ENCODE peak calls at places on chromosome 10, in seven cellular contexts. V is IMR-90, B is mesendoderm, E is neuronal stem cell, U is H1, K is mesenchymal stem cell, P is trophoblast cell. A is an unnamed sample.

GRCh38 chr10:90969947-90970673 is 49.2 kb upstream of the ANKRD1 start:
- DNase-seq in V (peak; percentile 70), B (peak; percentile 75), E (no peak), U (no peak), K (peak; percentile 46), P (peak; percentile 29), A (no peak)

GRCh38 chr10:131280101-131280500 is 31.4 kb downstream of the TCERG1L start:
- DNase-seq in V (no peak), B (peak; percentile 100), E (no peak), U (no peak), K (no peak), P (no peak), A (no peak)

GRCh38 chr10:49367600-49367999 is 28.3 kb downstream of the DRGX start:
- DNase-seq in V (no peak), B (peak; percentile 76), E (no peak), U (no peak), K (no peak), P (no peak), A (peak; percentile 52)

GRCh38 chr10:88687853-88688467 is 18.1 kb upstream of the LIPK start:
- DNase-seq in V (peak; percentile 24), B (peak; percentile 24), E (no peak), U (no peak), K (peak; percentile 32), P (no peak), A (no peak)

GRCh38 chr10:122457934-122458333 is 3.4 kb upstream of the HTRA1 start:
- DNase-seq in V (no peak), B (no peak), E (no peak), U (no peak), K (no peak), P (no peak), A (no peak)

GRCh38 chr10:60167056-60167455 is 222.6 kb downstream of the ANK3 start:
- DNase-seq in V (no peak), B (no peak), E (no peak), U (no peak), K (no peak), P (no peak), A (no peak)

GRCh38 chr10:44886966-44887365 is 24.2 kb upstream of the TMEM72 start:
- DNase-seq in V (no peak), B (no peak), E (no peak), U (no peak), K (no peak), P (no peak), A (no peak)

GRCh38 chr10:93386496-93387369 is 95.4 kb downstream of the MYOF start:
- DNase-seq in V (no peak), B (no peak), E (no peak), U (no peak), K (peak; percentile 78), P (peak; percentile 21), A (no peak)

GRCh38 chr10:26310361-26310760 is 93.8 kb downstream of the GAD2 start:
- DNase-seq in V (no peak), B (no peak), E (no peak), U (no peak), K (no peak), P (no peak), A (no peak)

GRCh38 chr10:84542552-84542951 is 214.2 kb downstream of the CCSER2 start:
- DNase-seq in V (no peak), B (peak; percentile 43), E (no peak), U (no peak), K (no peak), P (no peak), A (no peak)

GRCh38 chr10:78913219-78914059 is 155.3 kb upstream of the ZMIZ1 start:
- DNase-seq in V (no peak), B (no peak), E (peak; percentile 73), U (peak; percentile 51), K (no peak), P (no peak), A (peak; percentile 68)

GRCh38 chr10:86523348-86523747 is 1.8 kb upstream of the WAPL start:
- DNase-seq in V (peak; percentile 22), B (peak; percentile 29), E (no peak), U (no peak), K (peak; percentile 50), P (no peak), A (no peak)

GRCh38 chr10:100043796-100044195 is 34.0 kb upstream of the DNMBP start:
- DNase-seq in V (peak; percentile 40), B (peak; percentile 31), E (no peak), U (no peak), K (peak; percentile 98), P (no peak), A (no peak)

GRCh38 chr10:14571866-14572507 is 202.7 kb downstream of the FAM107B start:
- DNase-seq in V (peak; percentile 59), B (no peak), E (no peak), U (no peak), K (peak; percentile 45), P (no peak), A (peak; percentile 23)

GRCh38 chr10:51786016-51786683 is 86.8 kb upstream of the CSTF2T start:
- DNase-seq in V (peak; percentile 9), B (peak; percentile 35), E (no peak), U (no peak), K (no peak), P (no peak), A (no peak)

GRCh38 chr10:48493083-48493871 is 111.6 kb downstream of the ARHGAP22 start:
- DNase-seq in V (no peak), B (no peak), E (no peak), U (no peak), K (no peak), P (no peak), A (peak; percentile 27)

GRCh38 chr10:101001225-101002035 is 1.8 kb downstream of the LZTS2 start:
- DNase-seq in V (peak; percentile 95), B (peak; percentile 73), E (no peak), U (no peak), K (peak; percentile 93), P (peak; percentile 26), A (no peak)

GRCh38 chr10:33347227-33347626 is 12.8 kb upstream of the NRP1 start:
- DNase-seq in V (peak; percentile 71), B (no peak), E (no peak), U (no peak), K (peak; percentile 33), P (no peak), A (no peak)

GRCh38 chr10:86020139-86020538 is 346.5 kb downstream of the GRID1 start:
- DNase-seq in V (no peak), B (no peak), E (no peak), U (no peak), K (no peak), P (no peak), A (no peak)

GRCh38 chr10:129085821-129086220 is 381.2 kb upstream of the MGMT start:
- DNase-seq in V (peak; percentile 23), B (no peak), E (no peak), U (no peak), K (no peak), P (no peak), A (no peak)

GRCh38 chr10:118036281-118036875 is 10.4 kb downstream of the RAB11FIP2 start:
- DNase-seq in V (no peak), B (no peak), E (no peak), U (no peak), K (no peak), P (no peak), A (no peak)

GRCh38 chr10:103939498-103939897 is 21.5 kb upstream of the STN1 start:
- DNase-seq in V (no peak), B (no peak), E (no peak), U (no peak), K (no peak), P (no peak), A (no peak)
- H3K18ac ChIP-seq in V (no peak overlapping the region), B (no peak overlapping the region), E (no peak overlapping the region), U (no peak overlapping the region), K (no peak overlapping the region), P (no peak overlapping the region), A (no peak overlapping the region)

GRCh38 chr10:5043716-5044115 is 40.1 kb upstream of the AKR1C2 start:
- DNase-seq in V (no peak), B (no peak), E (no peak), U (no peak), K (no peak), P (no peak), A (no peak)

GRCh38 chr10:5047912-5048628 is 44.4 kb upstream of the AKR1C2 start:
- DNase-seq in V (peak; percentile 37), B (no peak), E (no peak), U (no peak), K (no peak), P (no peak), A (no peak)

GRCh38 chr10:5042922-5043321 is 39.3 kb upstream of the AKR1C2 start:
- DNase-seq in V (no peak), B (no peak), E (no peak), U (no peak), K (no peak), P (no peak), A (no peak)

GRCh38 chr10:5046410-5046809 is 42.8 kb upstream of the AKR1C2 start:
- DNase-seq in V (no peak), B (no peak), E (no peak), U (no peak), K (no peak), P (no peak), A (no peak)

GRCh38 chr10:5045095-5045494 is 41.4 kb upstream of the AKR1C2 start:
- DNase-seq in V (no peak), B (peak; percentile 5), E (no peak), U (no peak), K (no peak), P (peak; percentile 29), A (no peak)
- H3K18ac ChIP-seq in V (no peak overlapping the region), B (no peak overlapping the region), E (no peak overlapping the region), U (no peak overlapping the region), K (no peak overlapping the region), P (no peak overlapping the region), A (no peak overlapping the region)

GRCh38 chr10:61298194-61298593 is 155.0 kb downstream of the TMEM26 start:
- DNase-seq in V (no peak), B (no peak), E (no peak), U (no peak), K (no peak), P (no peak), A (no peak)
- H3K18ac ChIP-seq in V (no peak overlapping the region), B (no peak overlapping the region), E (no peak overlapping the region), U (no peak overlapping the region), K (no peak overlapping the region), P (no peak overlapping the region), A (no peak overlapping the region)

GRCh38 chr10:6203331-6204062 is 765 bp downstream of the PFKFB3 start:
- DNase-seq in V (peak; percentile 47), B (peak; percentile 71), E (peak; percentile 82), U (no peak), K (peak; percentile 59), P (no peak), A (peak; percentile 77)

GRCh38 chr10:6202684-6203330 is at the start of gene PFKFB3:
- DNase-seq in V (peak; percentile 92), B (peak; percentile 97), E (peak; percentile 97), U (peak; percentile 82), K (peak; percentile 95), P (peak; percentile 96), A (peak; percentile 95)

GRCh38 chr10:6200588-6201510 is 1.9 kb upstream of the PFKFB3 start:
- DNase-seq in V (peak; percentile 35), B (peak; percentile 32), E (peak; percentile 24), U (no peak), K (peak; percentile 32), P (no peak), A (peak; percentile 41)

GRCh38 chr10:6201511-6201975 is 1.2 kb upstream of the PFKFB3 start:
- DNase-seq in V (peak; percentile 70), B (peak; percentile 51), E (peak; percentile 48), U (no peak), K (peak; percentile 54), P (peak; percentile 67), A (peak; percentile 59)

GRCh38 chr10:6202098-6202683 is 541 bp upstream of the PFKFB3 start:
- DNase-seq in V (no peak), B (no peak), E (peak; percentile 15), U (no peak), K (no peak), P (no peak), A (no peak)
- H3K18ac ChIP-seq in V (peak overlapping the region; percentile 80), B (no peak overlapping the region), E (peak overlapping the region; percentile 94), U (peak overlapping the region; percentile 51), K (peak overlapping the region; percentile 34), P (peak overlapping the region; percentile 65), A (no peak overlapping the region)

GRCh38 chr10:125067764-125068163 is 92.6 kb downstream of the CTBP2 start:
- DNase-seq in V (no peak), B (no peak), E (no peak), U (no peak), K (no peak), P (no peak), A (no peak)
- H3K18ac ChIP-seq in V (no peak overlapping the region), B (no peak overlapping the region), E (no peak overlapping the region), U (no peak overlapping the region), K (no peak overlapping the region), P (peak overlapping the region; percentile 25), A (no peak overlapping the region)